ENCODE peak calls at places on chromosomes 16 and 17, in four cellular contexts. P is HepG2, B is HL-60, Y is K562. X is an unnamed sample.

GRCh38 chr17:1312261-1312870 is 32.9 kb downstream of the TRARG1 start:
- DNase-seq in P (peak), B (no peak), Y (peak), X (no peak)

GRCh38 chr17:33292981-33293867 is at the start of gene ASIC2:
- DNase-seq in P (no peak), B (no peak), Y (no peak), X (no peak)

GRCh38 chr16:64468515-64469090 is 653.3 kb downstream of the CDH11 start:
- DNase-seq in P (no peak), B (no peak), Y (no peak), X (no peak)

GRCh38 chr16:68370921-68371651 is 60.3 kb downstream of the PRMT7 start:
- DNase-seq in P (no peak), B (no peak), Y (no peak), X (no peak)

GRCh38 chr17:34654276-34654675 is 74.9 kb downstream of the TMEM132E start:
- DNase-seq in P (no peak), B (no peak), Y (no peak), X (no peak)

GRCh38 chr16:81238296-81239011 is at the start of gene BCO1:
- DNase-seq in P (peak), B (no peak), Y (no peak), X (no peak)

GRCh38 chr17:35541434-35541833 is 4.0 kb upstream of the SLFN12L start:
- DNase-seq in P (no peak), B (no peak), Y (no peak), X (no peak)

GRCh38 chr17:2695961-2696760 is 15.4 kb downstream of the CLUH start:
- DNase-seq in P (no peak), B (no peak), Y (no peak), X (no peak)

GRCh38 chr16:26605872-26606271 is 460.9 kb upstream of the C16orf82 start:
- DNase-seq in P (no peak), B (no peak), Y (no peak), X (no peak)

GRCh38 chr16:19005561-19006445 is 22.1 kb downstream of the TMC7 start:
- DNase-seq in P (peak), B (no peak), Y (no peak), X (no peak)

GRCh38 chr17:6642592-6642991 is 1.7 kb downstream of the TXNDC17 start:
- DNase-seq in P (no peak), B (no peak), Y (no peak), X (no peak)

GRCh38 chr17:43171761-43172487 is 910 bp downstream of the NBR1 start:
- DNase-seq in P (peak), B (peak), Y (peak), X (peak)

GRCh38 chr17:78759203-78759968 is 22.7 kb downstream of the CYTH1 start:
- DNase-seq in P (no peak), B (peak), Y (peak), X (no peak)

GRCh38 chr17:57927048-57927723 is 28.0 kb downstream of the CUEDC1 start:
- DNase-seq in P (no peak), B (no peak), Y (no peak), X (no peak)

GRCh38 chr16:27242868-27243590 is 25.5 kb downstream of the NSMCE1 start:
- DNase-seq in P (peak), B (no peak), Y (peak), X (no peak)

GRCh38 chr16:87367556-87367955 is 16.0 kb downstream of the FBXO31 start:
- DNase-seq in P (no peak), B (no peak), Y (no peak), X (no peak)

GRCh38 chr16:29876578-29877249 is 13.7 kb upstream of the CDIPT start:
- DNase-seq in P (no peak), B (no peak), Y (peak), X (no peak)

GRCh38 chr16:69190046-69190588 is 3.2 kb downstream of the SNTB2 start:
- DNase-seq in P (no peak), B (no peak), Y (no peak), X (no peak)

GRCh38 chr17:80671039-80671822 is 126.6 kb downstream of the RPTOR start:
- DNase-seq in P (no peak), B (no peak), Y (no peak), X (no peak)

GRCh38 chr16:37511-37910 is 15.9 kb downstream of the POLR3K start:
- DNase-seq in P (no peak), B (peak), Y (no peak), X (no peak)

GRCh38 chr17:13638855-13639458 is 37.2 kb upstream of the HS3ST3A1 start:
- DNase-seq in P (no peak), B (no peak), Y (peak), X (no peak)

GRCh38 chr16:22098538-22099255 is 6.4 kb downstream of the VWA3A start:
- DNase-seq in P (peak), B (peak), Y (peak), X (no peak)

GRCh38 chr17:27157898-27158297 is 136.0 kb upstream of the WSB1 start:
- DNase-seq in P (no peak), B (no peak), Y (no peak), X (no peak)

GRCh38 chr17:5759501-5759925 is 175.2 kb upstream of the NLRP1 start:
- DNase-seq in P (no peak), B (no peak), Y (no peak), X (no peak)

GRCh38 chr17:77450742-77451270 is 310.0 kb downstream of the SEC14L1 start:
- DNase-seq in P (peak), B (no peak), Y (no peak), X (no peak)

GRCh38 chr17:57565119-57565635 is 179.9 kb downstream of the CCDC182 start:
- DNase-seq in P (no peak), B (no peak), Y (no peak), X (no peak)

GRCh38 chr17:38967290-38967738 is at the start of gene FBXO47:
- DNase-seq in P (peak), B (no peak), Y (peak), X (no peak)

GRCh38 chr16:76535-77272 is 1.3 kb upstream of the MPG start:
- DNase-seq in P (peak), B (peak), Y (peak), X (no peak)

GRCh38 chr16:65083181-65083845 is 38.5 kb downstream of the CDH11 start:
- DNase-seq in P (no peak), B (no peak), Y (no peak), X (no peak)

GRCh38 chr17:50422738-50423137 is 3.3 kb upstream of the ACSF2 start:
- DNase-seq in P (peak), B (no peak), Y (no peak), X (no peak)

GRCh38 chr17:67476787-67477335 is 99.8 kb downstream of the PITPNC1 start:
- DNase-seq in P (no peak), B (no peak), Y (no peak), X (no peak)

GRCh38 chr17:81083125-81083765 is 48.3 kb downstream of the BAIAP2 start:
- DNase-seq in P (peak), B (no peak), Y (no peak), X (no peak)

GRCh38 chr16:68356249-68356918 is 45.6 kb downstream of the PRMT7 start:
- DNase-seq in P (no peak), B (peak), Y (no peak), X (no peak)

GRCh38 chr17:17837380-17837821 is 615 bp upstream of the SREBF1 start:
- DNase-seq in P (peak), B (no peak), Y (peak), X (no peak)

GRCh38 chr16:3595521-3596021 is 15.8 kb downstream of the SLX4 start:
- DNase-seq in P (no peak), B (no peak), Y (no peak), X (no peak)
- H3K27ac ChIP-seq in P (no peak), B (no peak), Y (no peak), X (no peak)

GRCh38 chr17:82243648-82244412 is 15.0 kb downstream of the SLC16A3 start:
- DNase-seq in P (no peak), B (no peak), Y (no peak), X (no peak)
- TF ChIP-seq POLR2AphosphoS5 in P (no peak), B (peak), Y (no peak), X (no peak)

GRCh38 chr16:85284138-85284897 is 172.0 kb upstream of the CIBAR2 start:
- DNase-seq in P (no peak), B (no peak), Y (no peak), X (no peak)

GRCh38 chr16:85286066-85286712 is 173.9 kb upstream of the CIBAR2 start:
- DNase-seq in P (no peak), B (no peak), Y (no peak), X (no peak)

GRCh38 chr16:85283305-85284050 is 171.2 kb upstream of the CIBAR2 start:
- DNase-seq in P (no peak), B (no peak), Y (no peak), X (no peak)

GRCh38 chr16:85286970-85287814 is 174.9 kb upstream of the CIBAR2 start:
- DNase-seq in P (no peak), B (no peak), Y (peak), X (no peak)

DNA sequence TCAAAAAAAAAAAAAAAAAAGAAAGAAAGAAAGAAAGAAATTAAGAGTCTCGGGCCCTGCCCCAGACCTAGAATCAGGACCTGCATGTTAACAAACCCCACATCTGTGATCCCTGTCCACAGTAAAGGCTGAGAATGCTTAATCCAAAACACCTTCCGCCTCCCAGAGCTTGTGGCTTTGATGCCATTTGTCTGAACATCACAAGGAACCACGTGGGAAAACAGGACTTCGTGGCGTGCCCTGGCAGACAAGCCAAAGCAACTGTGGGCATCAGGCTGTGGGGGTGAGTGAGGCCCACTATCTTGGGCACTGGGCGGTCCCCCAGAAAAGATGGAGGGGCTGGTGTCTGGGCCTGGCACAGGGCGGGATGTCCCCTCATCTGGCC is 173.4 kb upstream of the CIBAR2 start:
- DNase-seq in P (no peak), B (no peak), Y (no peak), X (no peak)
- H3K27ac ChIP-seq in P (no peak), B (no peak), Y (no peak), X (no peak)

DNA sequence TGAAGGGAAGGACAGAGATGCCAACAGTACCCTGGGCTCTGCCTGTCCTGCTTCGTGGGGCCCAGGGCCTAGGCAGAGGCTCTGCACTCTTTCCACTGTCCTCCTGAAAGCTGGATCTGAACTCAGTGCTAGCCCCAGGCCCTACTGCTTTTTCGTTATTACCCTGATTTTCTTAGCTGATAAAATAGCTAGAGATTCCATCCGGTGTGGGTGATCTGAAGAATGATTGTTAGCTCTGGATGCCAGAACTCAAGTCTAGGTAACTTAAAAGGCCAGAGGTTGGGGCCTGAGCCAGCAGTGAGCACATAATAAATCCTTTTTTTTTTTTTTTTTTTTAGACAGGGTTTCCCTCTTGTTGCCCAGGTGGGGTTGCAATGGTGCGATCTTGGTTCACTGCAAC is 1.8 kb upstream of the MYBBP1A start:
- DNase-seq in P (no peak), B (no peak), Y (no peak), X (no peak)
- TF ChIP-seq POLR2AphosphoS5 in P (no peak), B (no peak), Y (no peak), X (no peak)

DNA sequence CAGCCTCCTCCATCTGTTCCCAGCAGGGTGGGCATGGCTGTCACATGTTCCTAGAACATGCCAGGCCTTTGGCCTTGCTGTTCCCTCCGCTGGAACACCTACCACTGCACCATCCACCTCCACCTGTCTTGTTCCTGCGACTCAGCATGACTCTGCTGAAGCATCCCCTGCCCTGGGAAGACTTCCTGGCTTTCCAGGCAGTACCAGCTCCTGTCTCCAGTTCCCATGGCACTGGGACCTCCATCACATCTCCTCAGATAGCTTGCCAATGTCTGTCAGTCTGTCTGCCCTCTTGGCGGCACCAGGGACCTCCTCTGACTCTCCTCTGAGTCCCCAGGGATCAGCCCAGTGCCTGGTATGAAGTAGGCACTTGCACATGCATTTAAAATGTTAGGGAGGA is 15.7 kb downstream of the PDP2 start:
- DNase-seq in P (no peak), B (no peak), Y (no peak), X (no peak)
- H3K27ac ChIP-seq in P (no peak), B (no peak), Y (no peak), X (no peak)

GRCh38 chr16:31186176-31186575 is 6.2 kb downstream of the FUS start:
- DNase-seq in P (no peak), B (peak), Y (no peak), X (no peak)
- TF ChIP-seq POLR2AphosphoS5 in P (no peak), B (peak), Y (no peak), X (no peak)

DNA sequence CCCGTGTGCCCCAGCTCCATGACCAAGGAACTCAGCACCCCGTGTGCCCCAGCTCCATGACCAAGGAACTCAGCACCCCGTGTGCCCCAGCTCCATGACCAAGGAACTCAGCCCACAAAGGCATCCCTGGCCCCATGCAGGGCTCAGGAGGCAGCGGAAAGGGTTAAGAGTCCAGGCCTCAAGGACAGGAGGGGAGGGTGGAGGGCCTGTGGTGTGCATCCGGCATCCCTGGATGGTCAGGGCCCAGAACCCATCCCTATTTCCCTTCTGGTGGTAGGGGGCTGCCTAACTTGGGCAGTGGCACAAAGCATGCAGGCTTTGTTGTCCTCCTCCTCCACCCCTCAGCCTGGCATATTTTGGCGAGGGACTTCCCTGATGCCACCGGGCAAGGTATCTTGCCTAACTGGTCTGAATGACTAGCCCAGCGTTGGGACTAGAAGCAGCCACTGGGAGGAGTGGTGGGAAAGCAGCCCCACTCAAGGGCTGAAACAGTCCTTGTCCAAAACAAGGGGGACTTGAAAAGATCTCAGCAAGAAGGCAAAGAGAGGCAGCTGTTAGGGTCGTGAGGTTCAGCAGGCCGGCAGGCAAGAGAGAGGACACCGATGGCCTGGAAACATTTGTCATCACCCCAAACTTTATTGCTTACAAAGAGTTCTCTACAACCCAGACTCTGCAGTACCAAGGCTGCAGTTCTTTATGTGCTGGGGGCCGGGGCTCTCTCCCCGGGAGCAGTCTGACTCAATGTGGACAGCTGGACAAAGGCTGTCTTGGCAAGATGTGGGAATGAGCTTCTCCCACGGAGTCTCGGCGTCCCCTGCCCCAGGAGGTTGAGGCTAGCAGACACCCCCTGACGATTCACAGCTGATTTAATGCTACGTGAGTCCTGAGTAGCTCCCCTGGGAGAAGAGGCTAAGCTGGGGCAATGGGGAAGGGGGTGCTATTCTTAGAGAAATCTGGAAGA is 902 bp upstream of the SPATA32 start:
- DNase-seq in P (no peak), B (no peak), Y (no peak), X (no peak)
- H3K27ac ChIP-seq in P (no peak), B (no peak), Y (no peak), X (no peak)

GRCh38 chr17:18910881-18911280 is 41.1 kb upstream of the SLC5A10 start:
- DNase-seq in P (no peak), B (no peak), Y (no peak), X (no peak)
- TF ChIP-seq POLR2AphosphoS5 in P (no peak), B (no peak), Y (no peak), X (no peak)

GRCh38 chr16:50562657-50563056 is 14.5 kb downstream of the NKD1 start:
- DNase-seq in P (no peak), B (no peak), Y (no peak), X (no peak)
- H3K27ac ChIP-seq in P (no peak), B (no peak), Y (no peak), X (no peak)

X was measured in SK-N-MC.